ENCODE peak calls at places on chromosomes 11 and 22, in seven cellular contexts. B, N, H, S, I, F and X are unnamed samples.
A peak's percentile ranks its signal among the peaks of the same experiment; 100 is the strongest.

GRCh38 chr11:94656968-94657367 is 89.8 kb downstream of the PIWIL4 start:
- DNase-seq in B (no peak), N (no peak), H (no peak), S (no peak), I (no peak), F (peak; percentile 25), X (no peak)

GRCh38 chr11:66752148-66752547 is 23.1 kb upstream of the SPTBN2 start:
- DNase-seq in B (no peak), N (no peak), H (no peak), S (no peak), I (no peak), F (no peak), X (no peak)

GRCh38 chr22:35587447-35587870 is 29.7 kb downstream of the MB start:
- DNase-seq in B (peak; percentile 86), N (no peak), H (no peak), S (no peak), I (no peak), F (no peak), X (peak; percentile 88)

GRCh38 chr11:119783466-119784400 is 54.7 kb upstream of the NECTIN1 start:
- DNase-seq in B (no peak), N (no peak), H (no peak), S (no peak), I (no peak), F (no peak), X (no peak)

GRCh38 chr22:44353063-44353440 is 40.3 kb upstream of the SHISAL1 start:
- DNase-seq in B (no peak), N (no peak), H (no peak), S (no peak), I (no peak), F (no peak), X (no peak)

GRCh38 chr22:43313497-43314474 is 29.4 kb downstream of the SCUBE1 start:
- DNase-seq in B (no peak), N (no peak), H (no peak), S (no peak), I (no peak), F (no peak), X (no peak)

GRCh38 chr11:118339281-118340045 is 3.0 kb downstream of the CD3D start:
- DNase-seq in B (no peak), N (no peak), H (no peak), S (peak; percentile 38), I (no peak), F (no peak), X (no peak)

GRCh38 chr11:13834463-13834862 is 128.1 kb upstream of the SPON1 start:
- DNase-seq in B (peak; percentile 37), N (no peak), H (no peak), S (peak; percentile 50), I (no peak), F (peak; percentile 9), X (no peak)

GRCh38 chr22:22032099-22032905 is 49.7 kb upstream of the TOP3B start:
- DNase-seq in B (no peak), N (no peak), H (no peak), S (peak; percentile 61), I (no peak), F (no peak), X (no peak)

GRCh38 chr11:7020183-7020917 is at the start of the genes NLRP14 and ZNF214:
- DNase-seq in B (peak; percentile 92), N (peak; percentile 75), H (peak; percentile 90), S (peak; percentile 59), I (no peak), F (peak; percentile 80), X (peak; percentile 95)

GRCh38 chr22:50015451-50016307 is 3.1 kb upstream of the IL17REL start:
- DNase-seq in B (peak; percentile 41), N (no peak), H (no peak), S (no peak), I (no peak), F (no peak), X (no peak)

GRCh38 chr11:67317365-67318238 is 14.3 kb downstream of the SSH3 start:
- DNase-seq in B (peak; percentile 98), N (peak; percentile 90), H (peak; percentile 93), S (peak; percentile 99), I (peak; percentile 92), F (peak; percentile 90), X (peak; percentile 98)

GRCh38 chr11:12019337-12019736 is 10.9 kb upstream of the DKK3 start:
- DNase-seq in B (no peak), N (no peak), H (peak; percentile 62), S (no peak), I (no peak), F (no peak), X (no peak)

GRCh38 chr11:28346209-28346608 is 238.0 kb downstream of the METTL15 start:
- DNase-seq in B (no peak), N (no peak), H (no peak), S (no peak), I (no peak), F (no peak), X (no peak)

GRCh38 chr22:27791494-27792241 is 9.9 kb downstream of the MN1 start:
- DNase-seq in B (no peak), N (no peak), H (no peak), S (no peak), I (no peak), F (no peak), X (no peak)

GRCh38 chr11:88484873-88485621 is 147.5 kb upstream of the CTSC start:
- DNase-seq in B (peak; percentile 37), N (peak; percentile 45), H (peak; percentile 50), S (peak; percentile 70), I (peak; percentile 27), F (no peak), X (no peak)

GRCh38 chr11:92739020-92739419 is 230.4 kb upstream of the MTNR1B start:
- DNase-seq in B (no peak), N (no peak), H (no peak), S (no peak), I (no peak), F (no peak), X (no peak)

GRCh38 chr22:41915035-41915782 is at the start of gene SHISA8:
- DNase-seq in B (peak; percentile 70), N (no peak), H (no peak), S (peak; percentile 72), I (no peak), F (no peak), X (peak; percentile 89)

GRCh38 chr22:34992672-34993071 is 73.3 kb upstream of the ISX start:
- DNase-seq in B (no peak), N (no peak), H (no peak), S (no peak), I (no peak), F (no peak), X (no peak)

GRCh38 chr11:110286298-110287040 is 9.9 kb downstream of the RDX start:
- DNase-seq in B (no peak), N (no peak), H (no peak), S (no peak), I (no peak), F (no peak), X (no peak)

GRCh38 chr11:44388828-44389645 is 79.1 kb upstream of the ALX4 start:
- DNase-seq in B (no peak), N (no peak), H (no peak), S (no peak), I (no peak), F (no peak), X (no peak)

DNA sequence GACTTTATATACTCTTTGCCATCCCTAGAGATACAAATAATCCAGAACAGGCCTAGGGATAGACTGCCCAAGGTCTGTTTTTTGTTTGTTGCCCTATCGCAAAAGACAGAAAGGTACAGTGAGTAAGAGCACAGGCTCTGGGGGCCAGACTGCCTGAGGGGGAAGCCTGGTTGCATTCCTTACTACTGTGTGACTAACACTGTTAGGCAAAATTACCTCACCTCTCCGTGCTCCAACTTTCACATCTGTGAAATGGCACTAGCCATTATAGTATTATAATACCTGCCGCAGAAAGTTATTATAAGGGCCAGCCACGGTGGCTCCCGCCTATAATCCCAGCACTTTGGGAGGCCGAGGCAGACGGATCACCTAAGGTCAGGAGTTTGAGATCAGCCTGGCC is 14.5 kb downstream of the SLC35F2 start:
- DNase-seq in B (no peak), N (no peak), H (no peak), S (no peak), I (no peak), F (no peak), X (no peak)
- TF ChIP-seq JUND in B (no peak), N (no peak), H (no peak), S (no peak), I (no peak), F (no peak), X (no peak)

GRCh38 chr11:100624346-100624745 is 62.7 kb upstream of the ARHGAP42 start:
- DNase-seq in B (no peak), N (no peak), H (no peak), S (no peak), I (no peak), F (no peak), X (no peak)
- TF ChIP-seq JUND in B (no peak), N (no peak), H (no peak), S (no peak), I (no peak), F (no peak), X (no peak)

DNA sequence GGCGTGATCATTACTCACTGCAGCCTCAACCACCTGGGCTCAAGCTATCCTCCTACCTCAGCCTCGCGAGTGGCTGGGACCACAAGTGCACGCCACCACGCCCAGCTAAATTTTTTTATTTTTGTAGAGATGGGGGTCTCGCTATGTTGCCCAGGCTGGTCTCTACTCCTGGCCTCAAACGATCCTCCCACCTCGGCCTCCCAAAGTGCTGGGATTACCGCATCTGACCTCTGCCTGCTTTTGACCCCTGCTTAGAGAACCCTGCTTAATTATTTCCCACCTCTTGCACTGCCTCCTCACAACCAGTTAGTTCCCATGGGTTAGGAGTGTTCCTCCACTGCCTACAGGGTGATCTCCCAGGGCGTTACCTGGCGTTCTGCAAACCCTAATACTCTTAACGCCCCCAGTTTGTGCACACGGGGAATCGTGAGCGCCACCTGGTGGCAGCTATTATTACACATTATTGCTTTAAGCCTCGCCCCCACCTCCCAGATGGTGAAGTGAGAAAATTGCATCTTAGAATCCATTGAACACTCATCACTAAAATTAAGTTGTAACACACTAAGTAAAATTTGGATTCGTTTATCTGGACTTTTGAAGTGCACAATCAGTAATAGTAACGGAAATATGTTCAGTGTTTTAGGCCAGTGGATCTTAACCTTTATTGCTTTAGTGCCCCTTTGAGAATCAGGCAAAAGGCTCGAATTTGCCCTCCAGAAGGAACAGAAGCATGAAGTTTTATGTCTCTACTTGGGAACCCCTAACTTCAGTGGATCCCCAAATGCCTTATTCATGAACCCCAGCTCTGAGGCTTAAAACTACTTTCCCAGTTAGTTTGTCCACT is 61.4 kb upstream of the ASPHD2 start:
- DNase-seq in B (peak; percentile 68), N (peak; percentile 59), H (peak; percentile 54), S (peak; percentile 50), I (no peak), F (no peak), X (no peak)
- TF ChIP-seq JUND in B (no peak), N (no peak), H (no peak), S (no peak), I (no peak), F (no peak), X (no peak)

DNA sequence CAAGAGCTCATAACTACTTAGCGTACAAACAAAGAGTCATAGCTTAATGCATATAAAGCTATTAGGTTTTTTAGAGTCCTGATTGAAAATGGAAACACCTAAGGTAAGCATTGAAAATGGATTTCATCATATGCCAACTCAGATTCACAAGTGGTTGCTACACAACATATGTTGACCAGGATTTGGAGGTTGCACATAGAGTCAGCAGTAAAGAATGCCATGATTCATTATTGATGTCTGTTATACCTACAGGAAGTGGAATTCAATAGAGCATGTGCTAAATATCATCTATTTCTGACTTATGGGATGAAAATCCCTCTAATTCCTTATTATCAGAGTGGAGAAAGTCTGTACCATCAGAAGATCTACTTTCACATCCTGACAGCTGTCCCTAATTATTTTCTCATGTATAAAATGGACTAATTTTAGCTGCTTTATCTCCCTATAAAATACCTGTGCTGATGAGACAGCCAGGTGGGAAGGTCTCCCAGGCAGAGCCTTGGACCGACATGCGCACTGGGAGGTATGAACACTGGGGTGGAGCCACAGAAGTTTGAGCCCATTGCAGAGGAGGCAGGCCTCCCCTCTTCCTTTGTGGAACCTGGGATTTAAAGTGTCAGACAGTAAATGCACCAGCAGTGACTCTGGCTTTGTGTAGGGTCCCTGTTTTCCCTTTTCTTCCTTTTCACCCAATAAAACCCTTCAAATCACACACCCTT is 204.2 kb downstream of the AASDHPPT start:
- DNase-seq in B (no peak), N (peak; percentile 18), H (no peak), S (no peak), I (no peak), F (no peak), X (peak; percentile 33)
- TF ChIP-seq JUND in B (peak; percentile 91), N (no peak), H (no peak), S (no peak), I (no peak), F (no peak), X (no peak)